ENCODE peak calls at places on chromosomes 2 and 18, in six cellular contexts. A is epithelial cell of prostate, J is right cardiac atrium, K is H9, S is GM10248, N is T-helper 1 cell. R is an unnamed sample.

GRCh38 chr2:210399440-210400041 is 77.0 kb downstream of the LANCL1 start:
- DNase-seq in A (no peak), J (no peak), K (no peak), S (no peak), N (no peak), R (no peak)

GRCh38 chr18:74804677-74805076 is 207.0 kb downstream of the ZNF407 start:
- DNase-seq in A (no peak), J (no peak), K (no peak), S (no peak), N (no peak), R (no peak)

GRCh38 chr2:42141687-42142475 is 27.3 kb upstream of the EML4 start:
- DNase-seq in A (no peak), J (peak), K (peak), S (no peak), N (no peak), R (peak)

GRCh38 chr2:71067567-71068217 is 756 bp upstream of the NAGK start:
- DNase-seq in A (no peak), J (no peak), K (no peak), S (peak), N (no peak), R (no peak)

GRCh38 chr2:101064505-101064867 is 62.4 kb downstream of the RPL31 start:
- DNase-seq in A (no peak), J (no peak), K (no peak), S (no peak), N (no peak), R (no peak)

GRCh38 chr2:157269060-157269459 is 11.6 kb downstream of the GALNT5 start:
- DNase-seq in A (no peak), J (no peak), K (no peak), S (no peak), N (no peak), R (no peak)

GRCh38 chr2:1605659-1606400 is 138.5 kb downstream of the PXDN start:
- DNase-seq in A (no peak), J (no peak), K (peak), S (no peak), N (no peak), R (peak)

GRCh38 chr2:71800106-71800809 is 346.9 kb downstream of the DYSF start:
- DNase-seq in A (no peak), J (no peak), K (no peak), S (no peak), N (no peak), R (no peak)

GRCh38 chr2:200471324-200471848 is 38.5 kb downstream of the KCTD18 start:
- DNase-seq in A (no peak), J (no peak), K (peak), S (peak), N (peak), R (no peak)

GRCh38 chr2:55031505-55031904 is 18.7 kb downstream of the RTN4 start:
- DNase-seq in A (no peak), J (no peak), K (no peak), S (no peak), N (no peak), R (no peak)

GRCh38 chr18:8176554-8176953 is 432.7 kb upstream of the RAB12 start:
- DNase-seq in A (no peak), J (no peak), K (no peak), S (no peak), N (no peak), R (no peak)

GRCh38 chr2:78132391-78133370 is 610.5 kb upstream of the LRRTM4 start:
- DNase-seq in A (no peak), J (no peak), K (no peak), S (no peak), N (no peak), R (no peak)

GRCh38 chr2:223920109-223920508 is 25.0 kb downstream of the WDFY1 start:
- DNase-seq in A (no peak), J (no peak), K (no peak), S (no peak), N (no peak), R (no peak)

GRCh38 chr2:223856021-223856420 is 18.6 kb upstream of the AP1S3 start:
- DNase-seq in A (no peak), J (no peak), K (no peak), S (no peak), N (no peak), R (no peak)

GRCh38 chr2:49000692-49001091 is 153.6 kb downstream of the FSHR start:
- DNase-seq in A (no peak), J (no peak), K (no peak), S (no peak), N (no peak), R (no peak)

GRCh38 chr2:94986392-94986963 is 39.0 kb upstream of the MAL start:
- DNase-seq in A (no peak), J (no peak), K (peak), S (peak), N (peak), R (no peak)

GRCh38 chr2:65487404-65487803 is 55.0 kb upstream of the SPRED2 start:
- DNase-seq in A (peak), J (no peak), K (no peak), S (no peak), N (no peak), R (no peak)

GRCh38 chr2:11639503-11639902 is 30.5 kb downstream of the NTSR2 start:
- DNase-seq in A (no peak), J (no peak), K (no peak), S (no peak), N (no peak), R (no peak)

GRCh38 chr2:43453771-43454170 is 142.1 kb downstream of the THADA start:
- DNase-seq in A (no peak), J (no peak), K (no peak), S (no peak), N (no peak), R (no peak)

GRCh38 chr2:78202366-78202765 is 680.2 kb upstream of the LRRTM4 start:
- DNase-seq in A (no peak), J (no peak), K (no peak), S (no peak), N (no peak), R (no peak)

GRCh38 chr2:44324971-44325426 is 36.3 kb downstream of the PREPL start:
- DNase-seq in A (no peak), J (peak), K (no peak), S (no peak), N (no peak), R (no peak)